ENCODE peak calls at places on chromosomes 11 and 22, in seven cellular contexts. C is H1; K is astrocyte; X is heart left ventricle; A is colonic mucosa; D is naive thymus-derived CD4-positive, alpha-beta T cell; Z is kidney. H is an unnamed sample.

GRCh38 chr11:6608011-6608410 is 4.0 kb downstream of the TAF10 start:
- DNase-seq in C (no peak), K (no peak), X (no peak), A (peak), D (no peak), Z (peak), H (no peak)

GRCh38 chr22:37330200-37331033 is 48.1 kb downstream of the CYTH4 start:
- DNase-seq in C (peak), K (peak), X (no peak), A (peak), D (no peak), Z (no peak), H (no peak)

GRCh38 chr11:40403321-40403720 is 1056.1 kb downstream of the LRRC4C start:
- DNase-seq in C (no peak), K (peak), X (no peak), A (no peak), D (no peak), Z (no peak), H (no peak)

GRCh38 chr22:29126670-29127069 is 53.8 kb downstream of the KREMEN1 start:
- DNase-seq in C (no peak), K (no peak), X (no peak), A (no peak), D (no peak), Z (no peak), H (no peak)

GRCh38 chr11:102318469-102318868 is 1.2 kb downstream of the BIRC3 start:
- DNase-seq in C (no peak), K (no peak), X (no peak), A (no peak), D (peak), Z (no peak), H (peak)

GRCh38 chr22:17786435-17787158 is 12.3 kb upstream of the BID start:
- DNase-seq in C (no peak), K (peak), X (peak), A (no peak), D (no peak), Z (peak), H (no peak)

GRCh38 chr11:13073119-13073981 is 64.2 kb downstream of the RASSF10 start:
- DNase-seq in C (no peak), K (peak), X (no peak), A (no peak), D (no peak), Z (no peak), H (no peak)

GRCh38 chr11:33389635-33390034 is 132.5 kb downstream of the HIPK3 start:
- DNase-seq in C (no peak), K (no peak), X (no peak), A (no peak), D (no peak), Z (no peak), H (no peak)

GRCh38 chr22:35614404-35614803 is 2.7 kb downstream of the MB start:
- DNase-seq in C (no peak), K (no peak), X (no peak), A (no peak), D (no peak), Z (no peak), H (no peak)

GRCh38 chr22:26139320-26139719 is 29.9 kb upstream of the SEZ6L start:
- DNase-seq in C (no peak), K (no peak), X (no peak), A (no peak), D (no peak), Z (no peak), H (no peak)

GRCh38 chr11:111983187-111983986 is 41.8 kb upstream of the DLAT start:
- DNase-seq in C (peak), K (peak), X (no peak), A (peak), D (no peak), Z (peak), H (no peak)

GRCh38 chr11:66418168-66418985 is 2.5 kb upstream of the NPAS4 start:
- DNase-seq in C (peak), K (peak), X (peak), A (peak), D (peak), Z (peak), H (peak)

GRCh38 chr11:61627831-61628753 is 47.2 kb upstream of the SYT7 start:
- DNase-seq in C (no peak), K (peak), X (peak), A (peak), D (no peak), Z (no peak), H (no peak)

GRCh38 chr22:16783930-16784354 is 41.3 kb downstream of the XKR3 start:
- DNase-seq in C (no peak), K (no peak), X (no peak), A (no peak), D (no peak), Z (no peak), H (no peak)

GRCh38 chr11:117126223-117126965 is 17.7 kb upstream of the PAFAH1B2 start:
- DNase-seq in C (no peak), K (no peak), X (no peak), A (no peak), D (no peak), Z (no peak), H (no peak)

GRCh38 chr11:62804310-62805043 is 763 bp downstream of the NXF1 start:
- DNase-seq in C (no peak), K (peak), X (no peak), A (no peak), D (no peak), Z (peak), H (no peak)

GRCh38 chr11:107898270-107898669 is 30.0 kb upstream of the RAB39A start:
- DNase-seq in C (no peak), K (peak), X (no peak), A (no peak), D (peak), Z (no peak), H (no peak)

GRCh38 chr22:24325105-24325757 is 54.6 kb downstream of the SPECC1L start:
- DNase-seq in C (no peak), K (peak), X (no peak), A (peak), D (peak), Z (no peak), H (no peak)

GRCh38 chr22:43001271-43002197 is 13.4 kb downstream of the PACSIN2 start:
- DNase-seq in C (no peak), K (peak), X (no peak), A (no peak), D (no peak), Z (no peak), H (no peak)

GRCh38 chr11:117316197-117316961 is at the start of gene BACE1:
- DNase-seq in C (peak), K (peak), X (peak), A (peak), D (peak), Z (peak), H (no peak)

GRCh38 chr11:575324-575995 is 810 bp upstream of the PHRF1 start:
- DNase-seq in C (no peak), K (no peak), X (no peak), A (peak), D (no peak), Z (no peak), H (no peak)

GRCh38 chr22:48758021-48758561 is 1069.6 kb downstream of the BRD1 start:
- DNase-seq in C (no peak), K (no peak), X (peak), A (no peak), D (no peak), Z (no peak), H (no peak)

GRCh38 chr11:83836883-83837654 is 550.9 kb upstream of the CCDC90B start:
- DNase-seq in C (peak), K (peak), X (peak), A (peak), D (no peak), Z (no peak), H (no peak)

GRCh38 chr11:93710239-93710638 is 31.1 kb downstream of the TAF1D start:
- DNase-seq in C (no peak), K (no peak), X (no peak), A (no peak), D (no peak), Z (no peak), H (no peak)

GRCh38 chr11:107957109-107957588 is 28.9 kb downstream of the RAB39A start:
- DNase-seq in C (no peak), K (no peak), X (no peak), A (no peak), D (no peak), Z (no peak), H (no peak)

GRCh38 chr11:95577716-95578460 is 211.7 kb downstream of the FAM76B start:
- DNase-seq in C (no peak), K (peak), X (no peak), A (no peak), D (no peak), Z (no peak), H (no peak)

GRCh38 chr22:19504900-19505734 is 19.1 kb downstream of the CLDN5 start:
- DNase-seq in C (no peak), K (no peak), X (no peak), A (no peak), D (no peak), Z (no peak), H (no peak)

GRCh38 chr11:2489103-2489502 is 44.3 kb downstream of the KCNQ1 start:
- DNase-seq in C (no peak), K (no peak), X (no peak), A (no peak), D (no peak), Z (no peak), H (no peak)

GRCh38 chr11:16818284-16818683 is 79.8 kb downstream of the C11orf58 start:
- DNase-seq in C (no peak), K (peak), X (no peak), A (no peak), D (no peak), Z (no peak), H (no peak)

GRCh38 chr11:16816358-16817270 is 78.2 kb downstream of the C11orf58 start:
- DNase-seq in C (no peak), K (no peak), X (no peak), A (no peak), D (no peak), Z (peak), H (no peak)

GRCh38 chr11:16825091-16825490 is 86.6 kb downstream of the C11orf58 start:
- DNase-seq in C (no peak), K (no peak), X (no peak), A (no peak), D (no peak), Z (no peak), H (no peak)

GRCh38 chr11:16817321-16817720 is 78.9 kb downstream of the C11orf58 start:
- DNase-seq in C (no peak), K (no peak), X (no peak), A (no peak), D (no peak), Z (no peak), H (no peak)

GRCh38 chr11:16820324-16821092 is 82.1 kb downstream of the C11orf58 start:
- DNase-seq in C (peak), K (peak), X (peak), A (peak), D (peak), Z (peak), H (peak)
- H3K4me3 ChIP-seq in C (no peak), K (no peak), X (no peak), A (no peak), D (no peak), Z (no peak), H (no peak)

GRCh38 chr22:22928666-22929380 is 41.2 kb downstream of the IGLL5 start:
- DNase-seq in C (no peak), K (peak), X (peak), A (peak), D (peak), Z (peak), H (peak)
- H3K4me3 ChIP-seq in C (no peak), K (no peak), X (no peak), A (no peak), D (no peak), Z (no peak), H (no peak)

DNA sequence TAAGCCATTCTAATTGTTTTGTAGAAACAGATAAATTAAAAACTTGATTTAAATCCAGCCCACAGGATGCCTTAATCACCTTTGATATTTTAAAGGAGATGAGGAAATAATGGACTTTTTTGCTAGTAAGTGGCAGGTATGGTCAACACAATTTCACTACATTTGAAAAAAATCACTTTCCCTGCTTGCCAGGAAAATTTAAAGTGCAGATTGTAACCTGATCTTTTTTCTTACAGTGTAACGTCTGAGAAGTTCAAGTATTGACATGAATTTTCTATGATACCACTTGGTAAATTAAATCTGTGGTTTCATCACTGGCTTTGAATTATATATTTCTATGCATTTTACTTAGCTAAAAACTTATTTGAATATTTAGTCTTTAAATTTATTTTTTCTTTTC is 65.3 kb downstream of the ARHGEF12 start:
- DNase-seq in C (no peak), K (no peak), X (no peak), A (no peak), D (no peak), Z (no peak), H (no peak)
- H3K4me3 ChIP-seq in C (no peak), K (peak), X (no peak), A (no peak), D (no peak), Z (no peak), H (no peak)

GRCh38 chr11:17711836-17712235 is 7.5 kb upstream of the MYOD1 start:
- DNase-seq in C (no peak), K (no peak), X (no peak), A (no peak), D (no peak), Z (no peak), H (no peak)

GRCh38 chr11:17703951-17704350 is 15.4 kb upstream of the MYOD1 start:
- DNase-seq in C (no peak), K (peak), X (no peak), A (no peak), D (no peak), Z (no peak), H (no peak)

DNA sequence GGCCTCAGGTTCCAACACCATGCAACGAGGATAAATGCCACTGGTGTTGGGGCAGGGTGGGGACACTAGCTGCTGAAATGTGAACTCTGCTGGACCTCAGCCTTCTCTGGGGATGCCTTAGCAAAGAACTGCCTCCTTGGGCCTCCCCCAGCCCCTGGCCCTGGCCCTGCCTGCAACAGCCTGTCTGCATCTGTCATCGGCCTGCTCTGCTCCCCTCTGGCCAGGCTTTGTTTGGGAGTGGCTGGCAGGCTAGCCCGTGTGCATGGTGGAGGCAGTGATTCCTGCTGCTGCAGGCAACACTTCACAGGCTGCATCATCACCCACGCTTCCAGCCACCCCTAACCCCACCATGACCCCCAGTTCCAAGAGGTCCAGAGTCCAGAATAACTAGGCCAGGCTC is 11.5 kb upstream of the MYOD1 start:
- DNase-seq in C (no peak), K (no peak), X (no peak), A (no peak), D (no peak), Z (no peak), H (no peak)
- H3K4me3 ChIP-seq in C (no peak), K (no peak), X (no peak), A (no peak), D (no peak), Z (no peak), H (no peak)

H was measured in effector memory CD4-positive, alpha-beta T cell.